ENCODE peak calls at places on chromosomes 2 and 18, in seven cellular contexts. One of them, this sample, is unnamed.

GRCh38 chr2:162824319-162824718 is 14.2 kb downstream of the KCNH7 start:
- DNase-seq in H1: no peak
- DNase-seq in neuronal stem cell: no peak
- DNase-seq in H9: no peak
- DNase-seq in trophoblast cell: no peak
- DNase-seq in mesenchymal stem cell: no peak
- DNase-seq in IMR-90: no peak
- DNase-seq in this sample: no peak

GRCh38 chr18:79494936-79495335 is 99.2 kb downstream of the NFATC1 start:
- DNase-seq in H1: no peak
- DNase-seq in trophoblast cell: no peak
- DNase-seq in mesenchymal stem cell: no peak
- DNase-seq in neuronal stem cell: no peak
- DNase-seq in IMR-90: no peak
- DNase-seq in H9: no peak
- DNase-seq in this sample: no peak

GRCh38 chr2:9256570-9257043 is 50.0 kb downstream of the ASAP2 start:
- DNase-seq in trophoblast cell: no peak
- DNase-seq in H1: no peak
- DNase-seq in mesenchymal stem cell: no peak
- DNase-seq in neuronal stem cell: no peak
- DNase-seq in IMR-90: no peak
- DNase-seq in H9: peak; percentile 46
- DNase-seq in this sample: peak; percentile 63

GRCh38 chr2:85199692-85200091 is 66.5 kb downstream of the TCF7L1 start:
- DNase-seq in mesenchymal stem cell: no peak
- DNase-seq in neuronal stem cell: no peak
- DNase-seq in H1: no peak
- DNase-seq in trophoblast cell: no peak
- DNase-seq in H9: no peak
- DNase-seq in IMR-90: peak; percentile 29
- DNase-seq in this sample: no peak

GRCh38 chr2:238203104-238203972 is at the start of gene ILKAP:
- DNase-seq in trophoblast cell: peak; percentile 81
- DNase-seq in neuronal stem cell: peak; percentile 75
- DNase-seq in H9: peak; percentile 88
- DNase-seq in IMR-90: peak; percentile 71
- DNase-seq in mesenchymal stem cell: peak; percentile 79
- DNase-seq in H1: peak; percentile 23
- DNase-seq in this sample: peak; percentile 84

GRCh38 chr18:8052237-8052701 is 485.2 kb downstream of the PTPRM start:
- DNase-seq in trophoblast cell: peak; percentile 36
- DNase-seq in H1: no peak
- DNase-seq in mesenchymal stem cell: peak; percentile 6
- DNase-seq in H9: no peak
- DNase-seq in neuronal stem cell: no peak
- DNase-seq in IMR-90: peak; percentile 26
- DNase-seq in this sample: peak; percentile 42

GRCh38 chr2:85765081-85765731 is 11.4 kb downstream of the ATOH8 start:
- DNase-seq in mesenchymal stem cell: peak; percentile 37
- DNase-seq in neuronal stem cell: peak; percentile 92
- DNase-seq in H9: peak; percentile 56
- DNase-seq in H1: no peak
- DNase-seq in trophoblast cell: no peak
- DNase-seq in IMR-90: no peak
- DNase-seq in this sample: peak; percentile 86

GRCh38 chr2:120262761-120263428 is 10.2 kb downstream of the RALB start:
- DNase-seq in neuronal stem cell: no peak
- DNase-seq in mesenchymal stem cell: peak; percentile 55
- DNase-seq in H9: no peak
- DNase-seq in trophoblast cell: peak; percentile 71
- DNase-seq in H1: no peak
- DNase-seq in IMR-90: peak; percentile 63
- DNase-seq in this sample: no peak

GRCh38 chr2:171811229-171811628 is 82.8 kb downstream of the SLC25A12 start:
- DNase-seq in mesenchymal stem cell: peak; percentile 14
- DNase-seq in H9: no peak
- DNase-seq in trophoblast cell: no peak
- DNase-seq in neuronal stem cell: no peak
- DNase-seq in IMR-90: peak; percentile 57
- DNase-seq in H1: no peak
- DNase-seq in this sample: peak; percentile 29

GRCh38 chr18:60984496-60984895 is 348.7 kb upstream of the CDH20 start:
- DNase-seq in mesenchymal stem cell: peak; percentile 86
- DNase-seq in IMR-90: peak; percentile 47
- DNase-seq in neuronal stem cell: no peak
- DNase-seq in trophoblast cell: no peak
- DNase-seq in H1: no peak
- DNase-seq in H9: no peak
- DNase-seq in this sample: no peak

GRCh38 chr2:43818761-43819160 is 19.9 kb downstream of the ABCG5 start:
- DNase-seq in trophoblast cell: peak; percentile 4
- DNase-seq in H9: no peak
- DNase-seq in mesenchymal stem cell: peak; percentile 72
- DNase-seq in IMR-90: peak; percentile 74
- DNase-seq in H1: no peak
- DNase-seq in neuronal stem cell: no peak
- DNase-seq in this sample: no peak

GRCh38 chr2:47218899-47219525 is 63.9 kb upstream of the STPG4 start:
- DNase-seq in neuronal stem cell: no peak
- DNase-seq in trophoblast cell: no peak
- DNase-seq in IMR-90: no peak
- DNase-seq in H1: no peak
- DNase-seq in mesenchymal stem cell: no peak
- DNase-seq in H9: no peak
- DNase-seq in this sample: no peak

GRCh38 chr2:86015006-86015405 is 90.7 kb downstream of the POLR1A start:
- DNase-seq in trophoblast cell: no peak
- DNase-seq in neuronal stem cell: no peak
- DNase-seq in IMR-90: no peak
- DNase-seq in H9: no peak
- DNase-seq in mesenchymal stem cell: no peak
- DNase-seq in H1: no peak
- DNase-seq in this sample: no peak

GRCh38 chr2:133794114-133794513 is 225.9 kb upstream of the NCKAP5 start:
- DNase-seq in H9: no peak
- DNase-seq in mesenchymal stem cell: no peak
- DNase-seq in IMR-90: no peak
- DNase-seq in trophoblast cell: no peak
- DNase-seq in H1: no peak
- DNase-seq in neuronal stem cell: no peak
- DNase-seq in this sample: no peak

GRCh38 chr2:119914266-119914665 is 98.6 kb upstream of the EPB41L5 start:
- DNase-seq in neuronal stem cell: no peak
- DNase-seq in mesenchymal stem cell: peak; percentile 58
- DNase-seq in H9: no peak
- DNase-seq in trophoblast cell: no peak
- DNase-seq in IMR-90: peak; percentile 59
- DNase-seq in H1: no peak
- DNase-seq in this sample: no peak

GRCh38 chr2:176709541-176709951 is 440.3 kb downstream of the MTX2 start:
- DNase-seq in IMR-90: no peak
- DNase-seq in H1: no peak
- DNase-seq in mesenchymal stem cell: no peak
- DNase-seq in trophoblast cell: no peak
- DNase-seq in neuronal stem cell: no peak
- DNase-seq in H9: no peak
- DNase-seq in this sample: peak; percentile 24

GRCh38 chr2:193538061-193538460 is 1343.3 kb upstream of the TMEFF2 start:
- DNase-seq in neuronal stem cell: no peak
- DNase-seq in H9: no peak
- DNase-seq in trophoblast cell: no peak
- DNase-seq in mesenchymal stem cell: no peak
- DNase-seq in H1: no peak
- DNase-seq in IMR-90: no peak
- DNase-seq in this sample: no peak

GRCh38 chr2:120675460-120676130 is 60.1 kb upstream of the GLI2 start:
- DNase-seq in mesenchymal stem cell: peak; percentile 52
- DNase-seq in neuronal stem cell: no peak
- DNase-seq in H9: peak; percentile 77
- DNase-seq in trophoblast cell: peak; percentile 65
- DNase-seq in H1: no peak
- DNase-seq in IMR-90: peak; percentile 50
- DNase-seq in this sample: peak; percentile 67

GRCh38 chr2:96157649-96158553 is 12.7 kb upstream of the DUSP2 start:
- DNase-seq in trophoblast cell: peak; percentile 30
- DNase-seq in H1: no peak
- DNase-seq in H9: no peak
- DNase-seq in IMR-90: no peak
- DNase-seq in mesenchymal stem cell: no peak
- DNase-seq in neuronal stem cell: no peak
- DNase-seq in this sample: no peak

GRCh38 chr2:177574357-177574756 is 181.8 kb downstream of the AGPS start:
- DNase-seq in H1: no peak
- DNase-seq in H9: no peak
- DNase-seq in mesenchymal stem cell: no peak
- DNase-seq in neuronal stem cell: no peak
- DNase-seq in IMR-90: no peak
- DNase-seq in trophoblast cell: no peak
- DNase-seq in this sample: peak; percentile 59

GRCh38 chr2:239035361-239035814 is 187.5 kb downstream of the TWIST2 start:
- DNase-seq in H9: peak; percentile 70
- DNase-seq in H1: no peak
- DNase-seq in IMR-90: no peak
- DNase-seq in trophoblast cell: no peak
- DNase-seq in mesenchymal stem cell: peak; percentile 16
- DNase-seq in neuronal stem cell: peak; percentile 41
- DNase-seq in this sample: peak; percentile 24

GRCh38 chr2:54673501-54673998 is 49.9 kb upstream of the EML6 start:
- DNase-seq in IMR-90: no peak
- DNase-seq in mesenchymal stem cell: no peak
- DNase-seq in H9: no peak
- DNase-seq in trophoblast cell: peak; percentile 63
- DNase-seq in neuronal stem cell: no peak
- DNase-seq in H1: no peak
- DNase-seq in this sample: no peak

GRCh38 chr2:156021326-156022040 is 311.0 kb downstream of the NR4A2 start:
- DNase-seq in neuronal stem cell: no peak
- DNase-seq in H9: no peak
- DNase-seq in H1: no peak
- DNase-seq in mesenchymal stem cell: no peak
- DNase-seq in IMR-90: no peak
- DNase-seq in trophoblast cell: peak; percentile 22
- DNase-seq in this sample: peak; percentile 88

GRCh38 chr2:240238201-240238600 is 97.7 kb upstream of the OTOS start:
- DNase-seq in IMR-90: peak; percentile 38
- DNase-seq in trophoblast cell: no peak
- DNase-seq in H9: no peak
- DNase-seq in H1: no peak
- DNase-seq in mesenchymal stem cell: no peak
- DNase-seq in neuronal stem cell: no peak
- DNase-seq in this sample: no peak

GRCh38 chr2:188512456-188512855 is 220.8 kb downstream of the GULP1 start:
- DNase-seq in mesenchymal stem cell: peak; percentile 70
- DNase-seq in IMR-90: peak; percentile 77
- DNase-seq in H9: no peak
- DNase-seq in neuronal stem cell: no peak
- DNase-seq in H1: no peak
- DNase-seq in trophoblast cell: no peak
- DNase-seq in this sample: peak; percentile 60

GRCh38 chr2:13114391-13114790 is 397.7 kb downstream of the TRIB2 start:
- DNase-seq in H9: no peak
- DNase-seq in H1: no peak
- DNase-seq in trophoblast cell: no peak
- DNase-seq in neuronal stem cell: no peak
- DNase-seq in mesenchymal stem cell: peak; percentile 30
- DNase-seq in IMR-90: peak; percentile 11
- DNase-seq in this sample: peak; percentile 60

GRCh38 chr2:169599568-169599967 is 15.4 kb downstream of the PPIG start:
- DNase-seq in IMR-90: no peak
- DNase-seq in mesenchymal stem cell: no peak
- DNase-seq in trophoblast cell: no peak
- DNase-seq in neuronal stem cell: no peak
- DNase-seq in H9: no peak
- DNase-seq in H1: no peak
- DNase-seq in this sample: no peak

GRCh38 chr2:202031261-202031986 is 2.2 kb upstream of the FZD7 start:
- DNase-seq in trophoblast cell: no peak
- DNase-seq in H9: no peak
- DNase-seq in neuronal stem cell: no peak
- DNase-seq in H1: no peak
- DNase-seq in IMR-90: no peak
- DNase-seq in mesenchymal stem cell: no peak
- DNase-seq in this sample: no peak
- H2BK120ac ChIP-seq in trophoblast cell: no peak overlapping the region
- H2BK120ac ChIP-seq in H9: no peak overlapping the region
- H2BK120ac ChIP-seq in neuronal stem cell: no peak overlapping the region
- H2BK120ac ChIP-seq in H1: peak overlapping the region; percentile 99
- H2BK120ac ChIP-seq in IMR-90: peak overlapping the region; percentile 86
- H2BK120ac ChIP-seq in mesenchymal stem cell: no peak overlapping the region
- H2BK120ac ChIP-seq in this sample: no peak overlapping the region

GRCh38 chr2:7027436-7027835 is 110.2 kb downstream of the RNF144A start:
- DNase-seq in neuronal stem cell: no peak
- DNase-seq in trophoblast cell: no peak
- DNase-seq in mesenchymal stem cell: no peak
- DNase-seq in H1: no peak
- DNase-seq in H9: no peak
- DNase-seq in IMR-90: no peak
- DNase-seq in this sample: peak; percentile 67
- H2AK5ac ChIP-seq in neuronal stem cell: no peak overlapping the region
- H2AK5ac ChIP-seq in trophoblast cell: no peak overlapping the region
- H2AK5ac ChIP-seq in mesenchymal stem cell: no peak overlapping the region
- H2AK5ac ChIP-seq in H1: no peak overlapping the region
- H2AK5ac ChIP-seq in H9: no peak overlapping the region
- H2AK5ac ChIP-seq in IMR-90: no peak overlapping the region
- H2AK5ac ChIP-seq in this sample: no peak overlapping the region

DNA sequence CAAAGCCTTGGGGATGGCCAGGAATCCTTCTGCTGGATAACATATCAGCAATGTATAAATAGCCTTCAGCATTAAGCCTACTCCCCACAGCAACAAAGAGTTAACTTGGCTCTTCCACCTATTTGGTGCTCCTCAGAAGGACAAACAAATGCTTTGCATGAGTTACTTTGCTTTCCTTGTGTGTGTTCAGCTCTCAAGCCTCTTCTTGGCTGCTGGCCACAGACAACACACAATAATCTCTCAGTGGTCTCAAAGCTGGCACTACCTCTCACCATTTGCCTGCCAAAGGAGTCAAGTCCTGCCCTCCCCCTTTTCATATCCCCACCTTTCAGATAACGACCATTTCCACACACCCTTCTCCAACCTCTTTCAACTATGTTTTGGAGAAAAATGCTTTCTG is 17.5 kb downstream of the FTCDNL1 start:
- DNase-seq in H1: no peak
- DNase-seq in neuronal stem cell: no peak
- DNase-seq in mesenchymal stem cell: no peak
- DNase-seq in trophoblast cell: no peak
- DNase-seq in IMR-90: no peak
- DNase-seq in H9: no peak
- DNase-seq in this sample: no peak
- H3K23ac ChIP-seq in H1: no peak overlapping the region
- H3K23ac ChIP-seq in neuronal stem cell: no peak overlapping the region
- H3K23ac ChIP-seq in mesenchymal stem cell: no peak overlapping the region
- H3K23ac ChIP-seq in trophoblast cell: no peak overlapping the region
- H3K23ac ChIP-seq in IMR-90: no peak overlapping the region
- H3K23ac ChIP-seq in H9: no peak overlapping the region
- H3K23ac ChIP-seq in this sample: no peak overlapping the region

DNA sequence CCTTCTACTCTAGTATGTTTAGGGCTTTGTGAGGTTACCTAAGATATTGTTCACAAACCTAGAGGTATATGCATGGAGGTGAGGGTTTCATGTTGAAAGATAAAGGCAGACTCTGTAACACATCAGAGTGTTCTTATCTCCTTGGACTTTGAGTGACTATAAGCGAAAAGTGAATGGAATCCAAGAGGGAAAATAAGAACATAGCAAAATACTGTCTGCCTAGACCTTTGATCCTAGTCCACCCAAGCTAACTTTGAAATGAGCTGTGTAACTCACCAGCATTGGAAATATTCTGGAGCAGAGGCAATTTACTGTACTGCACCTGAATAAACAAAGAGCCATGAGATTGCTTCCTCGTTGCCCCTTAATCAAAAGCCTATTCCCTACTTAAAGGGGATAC is 28.2 kb upstream of the GALNT1 start:
- DNase-seq in neuronal stem cell: no peak
- DNase-seq in mesenchymal stem cell: no peak
- DNase-seq in IMR-90: no peak
- DNase-seq in H1: no peak
- DNase-seq in H9: no peak
- DNase-seq in trophoblast cell: no peak
- DNase-seq in this sample: no peak
- H2BK120ac ChIP-seq in neuronal stem cell: no peak overlapping the region
- H2BK120ac ChIP-seq in mesenchymal stem cell: no peak overlapping the region
- H2BK120ac ChIP-seq in IMR-90: no peak overlapping the region
- H2BK120ac ChIP-seq in H1: no peak overlapping the region
- H2BK120ac ChIP-seq in H9: no peak overlapping the region
- H2BK120ac ChIP-seq in trophoblast cell: no peak overlapping the region
- H2BK120ac ChIP-seq in this sample: no peak overlapping the region

This sample was measured in mesendoderm.